ENCODE peak calls at places on chromosomes 13 and 19, in ten cellular contexts. Z is A549, R is AG04450, A is cardiac muscle cell, T is body of pancreas, F is cardiac fibroblast, G is heart left ventricle, V is left lung, B is BE2C, Q is lower leg skin. M is an unnamed sample.
A peak's percentile ranks its signal among the peaks of the same experiment; 100 is the strongest.

GRCh38 chr19:11596156-11596555 is 1.1 kb upstream of the ZNF627 start:
- DNase-seq in Q (no peak), F (no peak), G (no peak), A (no peak), B (no peak), T (no peak), R (no peak), Z (no peak), V (no peak), M (no peak)

GRCh38 chr13:103156346-103156998 is 90.3 kb upstream of the SLC10A2 start:
- DNase-seq in B (no peak), Z (no peak), F (no peak), T (no peak), A (no peak), V (no peak), R (no peak), Q (no peak), G (no peak), M (no peak)

GRCh38 chr19:33388817-33389573 is 15.5 kb downstream of the CEBPG start:
- DNase-seq in T (peak; percentile 5), V (peak; percentile 73), Z (no peak), G (no peak), A (no peak), B (peak; percentile 29), Q (peak; percentile 86), F (no peak), R (no peak), M (no peak)

GRCh38 chr13:96967248-96967745 is 27.0 kb downstream of the OXGR1 start:
- DNase-seq in Q (no peak), B (peak; percentile 27), A (no peak), G (no peak), V (no peak), R (no peak), T (no peak), Z (peak; percentile 8), F (no peak), M (no peak)

GRCh38 chr19:28960986-28961705 is 251.8 kb downstream of the UQCRFS1 start:
- DNase-seq in Q (no peak), A (peak; percentile 48), F (peak; percentile 44), V (no peak), R (no peak), B (no peak), G (no peak), Z (no peak), T (no peak), M (no peak)

GRCh38 chr13:19961924-19962323 is 3.4 kb downstream of the ZMYM2 start:
- DNase-seq in Z (no peak), R (no peak), F (no peak), V (no peak), A (no peak), B (no peak), G (no peak), T (no peak), Q (no peak), M (no peak)

GRCh38 chr19:33441828-33442227 is 68.3 kb downstream of the CEBPG start:
- DNase-seq in Z (no peak), Q (peak; percentile 29), F (no peak), A (no peak), V (no peak), B (no peak), R (no peak), T (no peak), G (no peak), M (no peak)

GRCh38 chr19:2735374-2735773 is 4.4 kb downstream of the SLC39A3 start:
- DNase-seq in G (no peak), V (no peak), A (no peak), Q (no peak), T (no peak), B (no peak), Z (no peak), F (no peak), R (no peak), M (no peak)

GRCh38 chr13:26502826-26503225 is 54.7 kb upstream of the WASF3 start:
- DNase-seq in A (peak; percentile 80), R (peak; percentile 24), T (peak; percentile 16), Q (no peak), Z (no peak), B (no peak), F (peak; percentile 67), G (peak; percentile 40), V (no peak), M (no peak)

GRCh38 chr19:38388310-38389100 is at the start of gene SPRED3:
- DNase-seq in B (peak; percentile 55), Q (no peak), T (peak; percentile 56), R (no peak), A (peak; percentile 62), G (no peak), F (peak; percentile 72), Z (peak; percentile 78), V (peak; percentile 80), M (no peak)

GRCh38 chr19:17311455-17312248 is 2.3 kb downstream of the DDA1 start:
- DNase-seq in F (no peak), Q (no peak), Z (peak; percentile 85), T (peak; percentile 16), G (no peak), V (no peak), B (no peak), A (peak; percentile 42), R (no peak), M (no peak)

GRCh38 chr19:51421229-51422052 is 4.0 kb upstream of the SIGLEC10 start:
- DNase-seq in B (no peak), T (no peak), R (no peak), A (no peak), V (no peak), Z (no peak), Q (no peak), G (no peak), F (no peak), M (no peak)

GRCh38 chr19:8515317-8515716 is 1.4 kb upstream of the ZNF414 start:
- DNase-seq in B (no peak), T (no peak), F (no peak), Q (no peak), G (peak; percentile 40), Z (no peak), A (no peak), V (no peak), R (no peak), M (no peak)

GRCh38 chr19:13788991-13789390 is 6.3 kb upstream of the ZSWIM4 start:
- DNase-seq in Z (no peak), V (no peak), Q (no peak), R (no peak), F (peak; percentile 68), B (no peak), G (peak; percentile 63), A (peak; percentile 86), T (no peak), M (no peak)

GRCh38 chr19:24052811-24053210 is 34.2 kb upstream of the ZNF254 start:
- DNase-seq in G (no peak), V (no peak), T (no peak), Q (no peak), F (peak; percentile 29), Z (no peak), B (no peak), A (peak; percentile 44), R (no peak), M (no peak)

GRCh38 chr19:41377977-41378707 is 1.8 kb downstream of the TMEM91 start:
- DNase-seq in B (peak; percentile 73), T (no peak), G (no peak), F (no peak), R (no peak), Z (no peak), A (no peak), V (peak; percentile 71), Q (no peak), M (no peak)
- TF ChIP-seq CTCF in B (peak; percentile 50), T (no peak), G (peak; percentile 12), F (no peak), R (peak; percentile 35), Z (no peak), A (peak; percentile 10), V (no peak), Q (no peak), M (no peak)

GRCh38 chr19:35512831-35513230 is 618 bp downstream of the DMKN start:
- DNase-seq in Z (no peak), G (no peak), B (no peak), F (no peak), Q (no peak), T (no peak), V (no peak), R (no peak), A (no peak), M (no peak)

GRCh38 chr19:35509861-35510625 is 3.4 kb downstream of the DMKN start:
- DNase-seq in B (peak; percentile 78), T (peak; percentile 94), Q (peak; percentile 94), R (no peak), V (peak; percentile 96), G (peak; percentile 63), A (peak; percentile 61), Z (peak; percentile 73), F (peak; percentile 57), M (peak; percentile 75)

GRCh38 chr19:35511337-35511736 is 2.1 kb downstream of the DMKN start:
- DNase-seq in T (no peak), F (no peak), B (no peak), Q (no peak), Z (no peak), G (no peak), A (no peak), R (no peak), V (no peak), M (no peak)

GRCh38 chr19:35509018-35509652 is 4.3 kb downstream of the DMKN start:
- DNase-seq in B (no peak), Z (peak; percentile 53), A (no peak), G (no peak), Q (no peak), T (peak; percentile 88), R (no peak), V (peak; percentile 90), F (no peak), M (peak; percentile 51)

GRCh38 chr19:35510626-35510964 is 2.9 kb downstream of the DMKN start:
- DNase-seq in A (no peak), Q (no peak), B (no peak), T (no peak), V (no peak), Z (no peak), R (no peak), G (no peak), F (no peak), M (no peak)
- TF ChIP-seq CTCF in A (no peak), Q (no peak), B (no peak), T (no peak), V (peak; percentile 18), Z (peak; percentile 26), R (no peak), G (no peak), F (no peak), M (no peak)

DNA sequence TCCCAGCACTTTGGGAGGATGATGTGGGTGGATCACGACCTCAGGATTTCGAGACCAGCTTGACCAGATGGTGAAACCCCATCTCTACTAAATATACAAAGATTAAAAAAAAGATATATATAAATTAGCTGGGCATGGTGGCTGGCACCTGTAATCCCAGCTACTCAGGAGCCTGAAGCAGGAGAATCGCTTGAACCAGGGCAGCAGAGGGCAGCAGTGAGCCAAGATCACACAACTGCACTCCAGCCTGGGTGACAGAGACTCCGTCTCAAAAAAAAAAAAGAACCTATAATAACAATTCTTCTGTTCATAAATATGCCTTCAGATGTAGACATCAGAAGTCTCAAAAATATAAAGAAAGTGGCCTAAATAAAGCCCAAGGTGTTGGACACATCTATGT is 7.6 kb downstream of the ZNF737 start:
- DNase-seq in V (no peak), B (peak; percentile 49), Q (no peak), T (peak; percentile 77), F (no peak), A (no peak), G (no peak), R (no peak), Z (no peak), M (no peak)
- TF ChIP-seq CTCF in V (peak; percentile 16), B (peak; percentile 39), Q (no peak), T (peak; percentile 54), F (no peak), A (no peak), G (peak; percentile 48), R (no peak), Z (no peak), M (no peak)

GRCh38 chr13:71067164-71067815 is 799.7 kb downstream of the DACH1 start:
- DNase-seq in Z (peak; percentile 0), F (no peak), Q (no peak), B (no peak), T (no peak), G (no peak), V (no peak), A (no peak), R (no peak), M (no peak)
- TF ChIP-seq CTCF in Z (no peak), F (no peak), Q (no peak), B (peak; percentile 78), T (peak; percentile 29), G (peak; percentile 30), V (no peak), A (no peak), R (no peak), M (no peak)

M was measured in omental fat pad.